ENCODE peak calls at places on chromosome 20, in four cellular contexts. O is glutamatergic neuron, K is AG10803, F is colonic mucosa. L is an unnamed sample.

GRCh38 chr20:52918311-52918710 is 53.8 kb upstream of the TSHZ2 start:
- DNase-seq in O (no peak), K (no peak), F (no peak), L (no peak)

GRCh38 chr20:63377256-63378114 is 16.3 kb upstream of the CHRNA4 start:
- DNase-seq in O (peak; percentile 90), K (no peak), F (no peak), L (no peak)

GRCh38 chr20:3927486-3928291 is 38.5 kb downstream of the PANK2 start:
- DNase-seq in O (peak; percentile 76), K (peak; percentile 62), F (no peak), L (no peak)

GRCh38 chr20:8331740-8332412 is 199.8 kb downstream of the PLCB1 start:
- DNase-seq in O (no peak), K (peak; percentile 86), F (no peak), L (no peak)

GRCh38 chr20:23106271-23106851 is 20.2 kb upstream of the CD93 start:
- DNase-seq in O (no peak), K (no peak), F (no peak), L (peak; percentile 43)

GRCh38 chr20:23249541-23249940 is 101.0 kb upstream of the NXT1 start:
- DNase-seq in O (no peak), K (no peak), F (no peak), L (no peak)

GRCh38 chr20:434661-435419 is 26.7 kb downstream of the RBCK1 start:
- DNase-seq in O (no peak), K (no peak), F (no peak), L (no peak)

GRCh38 chr20:10696650-10697049 is 22.9 kb upstream of the JAG1 start:
- DNase-seq in O (peak; percentile 20), K (no peak), F (no peak), L (no peak)

GRCh38 chr20:31811796-31812728 is 7.1 kb upstream of the MYLK2 start:
- DNase-seq in O (no peak), K (peak; percentile 39), F (no peak), L (no peak)

GRCh38 chr20:46027245-46027853 is 1.7 kb upstream of the SLC12A5 start:
- DNase-seq in O (no peak), K (peak; percentile 47), F (peak; percentile 36), L (peak; percentile 62)

GRCh38 chr20:61127311-61128044 is 124.6 kb upstream of the CDH4 start:
- DNase-seq in O (no peak), K (peak; percentile 78), F (no peak), L (no peak)

GRCh38 chr20:46348231-46348803 is 40.0 kb upstream of the CDH22 start:
- DNase-seq in O (peak; percentile 75), K (peak; percentile 33), F (no peak), L (peak; percentile 46)

GRCh38 chr20:10352934-10353866 is 80.8 kb downstream of the MKKS start:
- DNase-seq in O (no peak), K (no peak), F (no peak), L (no peak)

GRCh38 chr20:62595491-62595890 is 46.8 kb upstream of the SLCO4A1 start:
- DNase-seq in O (no peak), K (peak; percentile 34), F (peak; percentile 61), L (no peak)

GRCh38 chr20:57478176-57478575 is 46.8 kb downstream of the CTCFL start:
- DNase-seq in O (no peak), K (no peak), F (no peak), L (no peak)

GRCh38 chr20:45337367-45338120 is 10.7 kb downstream of the SDC4 start:
- DNase-seq in O (no peak), K (peak; percentile 96), F (peak; percentile 54), L (no peak)

GRCh38 chr20:3896302-3896701 is 7.1 kb downstream of the PANK2 start:
- DNase-seq in O (no peak), K (peak; percentile 59), F (no peak), L (no peak)

GRCh38 chr20:2750343-2751251 is 49.8 kb downstream of the CPXM1 start:
- DNase-seq in O (no peak), K (peak; percentile 38), F (peak; percentile 53), L (no peak)

GRCh38 chr20:61755971-61756421 is 309.7 kb downstream of the TAF4 start:
- DNase-seq in O (peak; percentile 15), K (no peak), F (no peak), L (no peak)

GRCh38 chr20:36170542-36171215 is 16.1 kb downstream of the EPB41L1 start:
- DNase-seq in O (no peak), K (no peak), F (no peak), L (no peak)

GRCh38 chr20:34271961-34272360 is 30.7 kb downstream of the ASIP start:
- DNase-seq in O (no peak), K (peak; percentile 87), F (no peak), L (no peak)

GRCh38 chr20:34264141-34264540 is 22.9 kb downstream of the ASIP start:
- DNase-seq in O (no peak), K (no peak), F (no peak), L (no peak)

GRCh38 chr20:34269996-34270627 is 28.9 kb downstream of the ASIP start:
- DNase-seq in O (no peak), K (no peak), F (no peak), L (peak; percentile 15)

GRCh38 chr20:34268145-34268544 is 26.9 kb downstream of the ASIP start:
- DNase-seq in O (no peak), K (no peak), F (no peak), L (no peak)

GRCh38 chr20:34268851-34269668 is 27.8 kb downstream of the ASIP start:
- DNase-seq in O (peak; percentile 48), K (no peak), F (peak; percentile 45), L (peak; percentile 53)
- TF ChIP-seq CTCF in O (no peak), K (no peak), F (no peak), L (no peak)

GRCh38 chr20:39659010-39659409 is 696.9 kb downstream of the DHX35 start:
- DNase-seq in O (no peak), K (no peak), F (no peak), L (no peak)
- TF ChIP-seq CTCF in O (no peak), K (no peak), F (no peak), L (no peak)

GRCh38 chr20:50504231-50504823 is 5.9 kb upstream of the PTPN1 start:
- DNase-seq in O (no peak), K (no peak), F (no peak), L (no peak)
- TF ChIP-seq CTCF in O (no peak), K (peak; percentile 15), F (no peak), L (no peak)

GRCh38 chr20:58795923-58796245 is 54.8 kb downstream of the GNAS-AS1 start:
- DNase-seq in O (no peak), K (no peak), F (no peak), L (no peak)
- TF ChIP-seq CTCF in O (no peak), K (no peak), F (no peak), L (no peak)

GRCh38 chr20:13735829-13736228 is 48.9 kb downstream of the ESF1 start:
- DNase-seq in O (no peak), K (no peak), F (no peak), L (no peak)
- TF ChIP-seq CTCF in O (no peak), K (no peak), F (no peak), L (no peak)

GRCh38 chr20:44207066-44207723 is 3.4 kb downstream of the OSER1 start:
- DNase-seq in O (no peak), K (no peak), F (no peak), L (no peak)

GRCh38 chr20:44208165-44208564 is 2.4 kb downstream of the OSER1 start:
- DNase-seq in O (no peak), K (no peak), F (no peak), L (no peak)

GRCh38 chr20:44209691-44210421 is 715 bp downstream of the OSER1 start:
- DNase-seq in O (no peak), K (peak; percentile 22), F (peak; percentile 68), L (peak; percentile 56)

GRCh38 chr20:44210422-44211176 is at the start of gene OSER1:
- DNase-seq in O (peak; percentile 97), K (peak; percentile 96), F (peak; percentile 99), L (peak; percentile 99)

GRCh38 chr20:44208770-44209169 is 1.8 kb downstream of the OSER1 start:
- DNase-seq in O (no peak), K (peak; percentile 50), F (no peak), L (no peak)
- TF ChIP-seq CTCF in O (no peak), K (peak; percentile 28), F (no peak), L (no peak)

L was measured in endothelial cell.